ENCODE peak calls at places on chromosome X, in four cellular contexts. N is choroid plexus epithelial cell, Z is mesothelial cell of epicardium, B is heart right ventricle. U is an unnamed sample.

GRCh38 chrX:82038793-82039192 is 836.9 kb downstream of the SH3BGRL start:
- DNase-seq in N (no peak), B (no peak), Z (no peak), U (no peak)

GRCh38 chrX:31397119-31397518 is 325.3 kb upstream of the FTHL17 start:
- DNase-seq in N (no peak), B (no peak), Z (no peak), U (peak)

GRCh38 chrX:134908235-134908834 is 82.5 kb upstream of the SMIM10 start:
- DNase-seq in Z (no peak), B (no peak), N (peak), U (peak)

GRCh38 chrX:103211012-103211715 is 3.7 kb upstream of the BEX4 start:
- DNase-seq in B (peak), N (peak), Z (peak), U (peak)

GRCh38 chrX:41677661-41678060 is 11.1 kb upstream of the GPR34 start:
- DNase-seq in Z (no peak), B (no peak), N (peak), U (no peak)

GRCh38 chrX:48576108-48576507 is 1.8 kb downstream of the RBM3 start:
- DNase-seq in B (no peak), Z (no peak), N (no peak), U (no peak)

GRCh38 chrX:40095588-40096394 is 2.0 kb downstream of the BCOR start:
- DNase-seq in N (peak), B (no peak), Z (no peak), U (peak)

GRCh38 chrX:22310779-22311178 is 38.1 kb downstream of the CBLL2 start:
- DNase-seq in Z (no peak), B (no peak), N (peak), U (no peak)

GRCh38 chrX:49139713-49140112 is 16.2 kb upstream of the GPKOW start:
- DNase-seq in Z (no peak), B (no peak), N (no peak), U (peak)

GRCh38 chrX:45515262-45516215 is 314.9 kb upstream of the DIPK2B start:
- DNase-seq in Z (no peak), B (peak), N (peak), U (peak)

GRCh38 chrX:116317409-116317808 is 119.0 kb upstream of the SLC6A14 start:
- DNase-seq in N (peak), Z (peak), B (peak), U (peak)

GRCh38 chrX:123731987-123732678 is 719 bp downstream of the THOC2 start:
- DNase-seq in B (no peak), Z (peak), N (peak), U (peak)

GRCh38 chrX:70352473-70352872 is 62.6 kb downstream of the KIF4A start:
- DNase-seq in N (no peak), Z (no peak), B (no peak), U (no peak)

GRCh38 chrX:17375631-17376380 is 806 bp downstream of the NHS start:
- DNase-seq in N (peak), B (no peak), Z (peak), U (peak)

GRCh38 chrX:121642415-121642814 is 595.0 kb downstream of the GLUD2 start:
- DNase-seq in N (peak), B (no peak), Z (no peak), U (peak)

GRCh38 chrX:78119521-78120227 is 15.6 kb downstream of the PGK1 start:
- DNase-seq in B (no peak), N (peak), Z (no peak), U (peak)

GRCh38 chrX:115344885-115345653 is 55.6 kb downstream of the LUZP4 start:
- DNase-seq in B (peak), N (peak), Z (peak), U (peak)

GRCh38 chrX:69137911-69138310 is 27.3 kb downstream of the PJA1 start:
- DNase-seq in Z (no peak), N (peak), B (no peak), U (no peak)

GRCh38 chrX:51395807-51396728 is 63.4 kb downstream of the NUDT10 start:
- DNase-seq in B (peak), Z (no peak), N (peak), U (no peak)

GRCh38 chrX:133640161-133641015 is 225.1 kb upstream of the GPC4 start:
- DNase-seq in B (no peak), Z (no peak), N (peak), U (no peak)

GRCh38 chrX:135396109-135396508 is 25.6 kb upstream of the SMIM10L2A start:
- DNase-seq in B (no peak), N (no peak), Z (no peak), U (peak)

GRCh38 chrX:134676440-134676839 is 18.2 kb upstream of the PLAC1 start:
- DNase-seq in N (peak), B (no peak), Z (no peak), U (peak)

GRCh38 chrX:118545510-118545909 is 49.9 kb downstream of the DOCK11 start:
- DNase-seq in N (peak), Z (no peak), B (no peak), U (no peak)

GRCh38 chrX:34881671-34882070 is 60.9 kb upstream of the FAM47B start:
- DNase-seq in B (no peak), Z (no peak), N (no peak), U (no peak)

GRCh38 chrX:106875151-106875550 is 28.0 kb downstream of the RIPPLY1 start:
- DNase-seq in N (peak), Z (no peak), B (no peak), U (no peak)

GRCh38 chrX:8273451-8273894 is 102.4 kb upstream of the VCX2 start:
- DNase-seq in Z (no peak), B (no peak), N (peak), U (peak)

GRCh38 chrX:15744181-15744867 is 6.3 kb downstream of the CA5B start:
- DNase-seq in B (peak), N (no peak), Z (no peak), U (peak)

GRCh38 chrX:45003080-45003479 is 130.1 kb downstream of the KDM6A start:
- DNase-seq in Z (no peak), N (no peak), B (no peak), U (no peak)

GRCh38 chrX:24676403-24677024 is 17.2 kb upstream of the POLA1 start:
- DNase-seq in Z (no peak), B (no peak), N (peak), U (peak)
- TF ChIP-seq CTCF in Z (peak), B (peak), N (peak), U (peak)

DNA sequence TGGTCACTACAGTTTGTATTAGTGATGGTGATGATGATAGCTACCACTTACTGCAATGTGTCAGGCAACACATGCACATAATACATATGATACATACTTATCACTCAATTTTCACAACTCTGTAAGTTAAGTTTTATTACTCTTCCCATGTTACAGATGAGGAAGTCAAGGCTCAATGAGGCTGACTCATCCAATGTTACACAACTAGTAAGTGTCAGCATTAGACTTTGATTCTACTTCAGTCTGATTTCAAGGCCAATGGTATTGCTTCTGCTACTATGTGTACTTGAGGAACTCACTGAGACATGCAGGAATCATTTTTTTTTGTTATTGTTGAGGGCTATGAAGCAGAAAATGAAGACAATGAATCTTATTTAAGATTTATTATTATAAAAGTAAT is 96.4 kb upstream of the TRPC5OS start:
- DNase-seq in Z (no peak), B (no peak), N (peak), U (peak)
- TF ChIP-seq CTCF in Z (no peak), B (no peak), N (no peak), U (no peak)

GRCh38 chrX:128816919-128817318 is 706.4 kb downstream of the SMARCA1 start:
- DNase-seq in N (peak), Z (no peak), B (no peak), U (peak)
- TF ChIP-seq CTCF in N (no peak), Z (no peak), B (no peak), U (peak)

DNA sequence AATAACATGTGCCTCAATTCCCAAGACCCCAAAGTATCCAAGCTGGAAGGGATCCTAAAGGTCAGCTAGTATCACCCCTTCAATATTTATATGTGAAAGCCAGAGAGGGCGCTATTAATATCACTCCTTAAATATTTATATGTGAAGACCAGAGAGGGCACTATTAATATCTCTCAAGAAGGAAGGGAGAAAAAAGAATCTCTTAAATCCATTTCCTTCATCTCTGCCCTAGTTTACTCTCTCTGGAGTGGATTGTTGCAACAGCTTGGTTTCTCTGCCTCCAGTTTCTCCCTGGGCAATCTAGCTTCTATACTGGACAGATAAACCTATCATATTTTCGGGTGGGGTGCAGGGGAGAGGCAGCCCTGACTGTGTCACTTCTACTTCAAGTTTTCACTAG is 31.6 kb upstream of the MSN start:
- DNase-seq in N (no peak), Z (no peak), B (no peak), U (no peak)
- TF ChIP-seq CTCF in N (no peak), Z (no peak), B (peak), U (no peak)

GRCh38 chrX:130801901-130802300 is 101.1 kb downstream of the ENOX2 start:
- DNase-seq in N (peak), Z (no peak), B (no peak), U (no peak)
- TF ChIP-seq CTCF in N (peak), Z (no peak), B (no peak), U (no peak)